ENCODE peak calls at places on chromosomes 2 and 18, in nine cellular contexts. Z is AG09319; P is NCI-H2081; N is stomach; K is tibial artery; L is caudate nucleus; X is progenitor cell of endocrine pancreas; B is fibroblast of lung; H is stimulated activated CD8-positive, alpha-beta memory T cell treated with anti-CD3 and anti-CD28 coated beads, Interleukin-12 subunit alpha, Interleukin-12 subunit beta, amount 100 ng/mL, for 4 hours. V is an unnamed sample.
A peak's percentile ranks its signal among the peaks of the same experiment; 100 is the strongest.

GRCh38 chr2:21892140-21892539 is 768.4 kb downstream of the TDRD15 start:
- DNase-seq in Z (no peak), P (no peak), N (no peak), K (no peak), L (no peak), X (no peak), B (peak; percentile 35), H (no peak), V (no peak)

GRCh38 chr2:53991948-53992347 is 21.2 kb upstream of the PSME4 start:
- DNase-seq in Z (no peak), P (no peak), N (no peak), K (no peak), L (no peak), X (no peak), B (no peak), H (no peak), V (no peak)

GRCh38 chr2:222819722-222820333 is 41.0 kb upstream of the ACSL3 start:
- DNase-seq in Z (no peak), P (no peak), N (no peak), K (no peak), L (no peak), X (no peak), B (peak; percentile 48), H (no peak), V (no peak)

GRCh38 chr2:67459761-67460160 is 62.6 kb downstream of the ETAA1 start:
- DNase-seq in Z (no peak), P (no peak), N (no peak), K (no peak), L (no peak), X (no peak), B (no peak), H (no peak), V (no peak)

GRCh38 chr18:74455386-74455785 is 1.7 kb downstream of the DIPK1C start:
- DNase-seq in Z (no peak), P (no peak), N (no peak), K (no peak), L (no peak), X (no peak), B (no peak), H (no peak), V (no peak)

GRCh38 chr2:121532894-121533293 is 2.2 kb downstream of the RNU4ATAC start:
- DNase-seq in Z (no peak), P (no peak), N (no peak), K (no peak), L (no peak), X (no peak), B (no peak), H (no peak), V (no peak)

GRCh38 chr2:54287532-54287931 is 31.5 kb upstream of the TSPYL6 start:
- DNase-seq in Z (no peak), P (no peak), N (no peak), K (no peak), L (no peak), X (no peak), B (no peak), H (no peak), V (no peak)

GRCh38 chr2:41950440-41950960 is 97.3 kb upstream of the PKDCC start:
- DNase-seq in Z (no peak), P (no peak), N (no peak), K (no peak), L (no peak), X (no peak), B (no peak), H (no peak), V (no peak)

GRCh38 chr18:24188120-24188519 is 49.3 kb downstream of the CABYR start:
- DNase-seq in Z (no peak), P (no peak), N (no peak), K (no peak), L (no peak), X (no peak), B (no peak), H (no peak), V (no peak)

GRCh38 chr2:190648289-190649034 is 421 bp upstream of the NAB1 start:
- DNase-seq in Z (peak; percentile 79), P (peak; percentile 92), N (peak; percentile 86), K (peak; percentile 96), L (peak; percentile 81), X (peak; percentile 55), B (peak; percentile 79), H (peak; percentile 88), V (peak; percentile 84)

GRCh38 chr2:239065962-239066361 is 218.1 kb downstream of the TWIST2 start:
- DNase-seq in Z (no peak), P (no peak), N (no peak), K (no peak), L (no peak), X (no peak), B (no peak), H (no peak), V (no peak)

GRCh38 chr2:216057688-216058193 is 23.9 kb downstream of the PECR start:
- DNase-seq in Z (no peak), P (no peak), N (peak; percentile 40), K (no peak), L (no peak), X (no peak), B (no peak), H (peak; percentile 33), V (no peak)

GRCh38 chr18:28176933-28177827 is at the start of gene CDH2:
- DNase-seq in Z (peak; percentile 56), P (peak; percentile 90), N (peak; percentile 51), K (no peak), L (peak; percentile 68), X (peak; percentile 60), B (peak; percentile 71), H (no peak), V (peak; percentile 87)

V was measured in SJSA1.